ENCODE peak calls at places on chromosomes 13 and 19, in six cellular contexts. U is foreskin fibroblast, S is fibroblast of pulmonary artery, M is fibroblast of the aortic adventitia, A is lower leg skin, H is IMR-90. T is an unnamed sample.

GRCh38 chr19:52170863-52171320 is 529 bp downstream of the ZNF836 start:
- DNase-seq in U (peak; percentile 29), S (no peak), M (no peak), A (peak; percentile 86), H (no peak), T (no peak)

GRCh38 chr19:55115446-55116065 is 1.9 kb downstream of the PPP1R12C start:
- DNase-seq in U (peak; percentile 55), S (peak; percentile 62), M (peak; percentile 74), A (no peak), H (peak; percentile 62), T (no peak)

GRCh38 chr13:37403776-37404497 is 194.6 kb downstream of the POSTN start:
- DNase-seq in U (peak; percentile 75), S (peak; percentile 66), M (peak; percentile 98), A (no peak), H (peak; percentile 92), T (peak; percentile 46)

GRCh38 chr19:54521022-54521859 is 18.6 kb downstream of the LAIR2 start:
- DNase-seq in U (no peak), S (no peak), M (no peak), A (no peak), H (no peak), T (no peak)

GRCh38 chr13:110546933-110547332 is 14.6 kb downstream of the RAB20 start:
- DNase-seq in U (peak; percentile 62), S (peak; percentile 97), M (peak; percentile 90), A (peak; percentile 94), H (peak; percentile 89), T (no peak)

GRCh38 chr19:5067666-5068065 is 98.8 kb downstream of the KDM4B start:
- DNase-seq in U (no peak), S (no peak), M (no peak), A (no peak), H (no peak), T (no peak)

GRCh38 chr13:113327766-113328391 is 30.8 kb downstream of the LAMP1 start:
- DNase-seq in U (no peak), S (no peak), M (no peak), A (no peak), H (no peak), T (no peak)

GRCh38 chr13:99972190-99972731 is 694 bp upstream of the ZIC5 start:
- DNase-seq in U (no peak), S (no peak), M (no peak), A (no peak), H (no peak), T (no peak)

GRCh38 chr13:43058318-43058674 is 34.9 kb downstream of the DNAJC15 start:
- DNase-seq in U (peak; percentile 91), S (peak; percentile 62), M (peak; percentile 80), A (no peak), H (peak; percentile 62), T (no peak)

GRCh38 chr19:19049406-19049805 is 14.4 kb upstream of the SLC25A42 start:
- DNase-seq in U (peak; percentile 46), S (no peak), M (no peak), A (no peak), H (peak; percentile 31), T (no peak)

GRCh38 chr13:99506632-99507031 is 5.4 kb downstream of the TM9SF2 start:
- DNase-seq in U (no peak), S (no peak), M (no peak), A (no peak), H (no peak), T (no peak)

GRCh38 chr13:20161275-20161950 is 561 bp upstream of the GJA3 start:
- DNase-seq in U (peak; percentile 47), S (no peak), M (no peak), A (no peak), H (no peak), T (no peak)

GRCh38 chr13:36666482-36667264 is 7.1 kb upstream of the SERTM1 start:
- DNase-seq in U (no peak), S (no peak), M (no peak), A (no peak), H (no peak), T (no peak)

GRCh38 chr19:7507884-7508283 is 8.0 kb upstream of the ZNF358 start:
- DNase-seq in U (peak; percentile 94), S (peak; percentile 82), M (peak; percentile 80), A (no peak), H (peak; percentile 80), T (no peak)

GRCh38 chr19:38079926-38080380 is 144.1 kb downstream of the DPF1 start:
- DNase-seq in U (peak; percentile 92), S (peak; percentile 84), M (peak; percentile 87), A (no peak), H (peak; percentile 95), T (peak; percentile 65)

GRCh38 chr13:30157616-30157993 is 149.7 kb downstream of the KATNAL1 start:
- DNase-seq in U (no peak), S (no peak), M (no peak), A (no peak), H (no peak), T (no peak)

GRCh38 chr13:110702591-110703526 is 3.1 kb downstream of the CARS2 start:
- DNase-seq in U (peak; percentile 26), S (peak; percentile 14), M (peak; percentile 8), A (peak; percentile 74), H (peak; percentile 62), T (no peak)

GRCh38 chr13:24270639-24271131 is 38.7 kb upstream of the C1QTNF9 start:
- DNase-seq in U (peak; percentile 63), S (peak; percentile 47), M (peak; percentile 61), A (no peak), H (peak; percentile 47), T (peak; percentile 3)

GRCh38 chr19:24032651-24033050 is 54.3 kb upstream of the ZNF254 start:
- DNase-seq in U (no peak), S (no peak), M (no peak), A (peak; percentile 48), H (no peak), T (no peak)
- H3K4me3 ChIP-seq in U (peak overlapping the region; percentile 75), S (peak overlapping the region; percentile 89), M (peak overlapping the region; percentile 93), A (no peak overlapping the region), H (no peak overlapping the region), T (peak overlapping the region; percentile 89)

GRCh38 chr19:47720669-47721068 is 7.4 kb downstream of the EHD2 start:
- DNase-seq in U (no peak), S (no peak), M (no peak), A (no peak), H (no peak), T (no peak)
- H3K4me3 ChIP-seq in U (peak overlapping the region; percentile 42), S (no peak overlapping the region), M (no peak overlapping the region), A (no peak overlapping the region), H (no peak overlapping the region), T (no peak overlapping the region)

DNA sequence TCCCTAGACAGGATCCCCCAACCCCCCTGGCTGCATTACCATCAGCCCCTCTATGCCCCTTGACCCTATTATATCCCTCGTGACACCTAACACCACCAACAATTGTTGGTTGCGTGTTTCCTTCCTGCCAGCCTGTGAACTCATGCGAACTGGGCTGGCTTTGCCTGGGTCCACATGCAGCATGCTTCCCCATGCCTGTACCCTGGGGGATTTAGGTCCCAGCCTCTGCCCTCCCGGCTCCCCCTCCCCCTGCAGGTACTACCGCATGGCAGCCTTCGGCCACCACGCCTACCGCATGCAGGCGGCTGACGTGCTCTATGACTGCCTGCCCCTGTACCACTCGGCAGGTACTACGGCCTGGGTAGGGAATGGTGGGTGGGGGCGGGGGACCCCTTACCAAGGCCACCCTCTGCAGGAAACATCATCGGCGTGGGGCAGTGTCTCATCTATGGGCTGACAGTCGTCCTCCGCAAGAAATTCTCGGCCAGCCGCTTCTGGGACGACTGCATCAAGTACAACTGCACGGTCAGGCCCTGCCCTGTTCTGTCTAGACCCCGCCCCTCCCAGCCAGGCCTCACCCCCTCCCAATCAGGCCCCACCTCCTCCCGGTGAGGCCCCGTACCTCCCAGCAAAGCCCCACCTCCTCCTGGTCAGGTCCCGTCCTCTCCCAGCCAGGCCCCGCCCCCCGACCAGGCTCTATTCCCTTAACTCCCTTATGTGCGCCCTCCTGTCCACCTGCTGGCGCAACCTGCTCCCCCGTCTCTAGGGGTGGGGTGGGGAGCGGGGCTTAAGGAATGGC is 18.5 kb downstream of the SLC27A1 start:
- DNase-seq in U (peak; percentile 36), S (peak; percentile 34), M (no peak), A (peak; percentile 92), H (no peak), T (no peak)
- H3K4me3 ChIP-seq in U (no peak overlapping the region), S (no peak overlapping the region), M (no peak overlapping the region), A (no peak overlapping the region), H (no peak overlapping the region), T (no peak overlapping the region)

GRCh38 chr19:3363841-3364500 is 2.4 kb upstream of the NFIC start:
- DNase-seq in U (peak; percentile 7), S (no peak), M (no peak), A (peak; percentile 87), H (no peak), T (no peak)

GRCh38 chr19:3364501-3364858 is 1.9 kb upstream of the NFIC start:
- DNase-seq in U (peak; percentile 4), S (no peak), M (no peak), A (no peak), H (no peak), T (no peak)

GRCh38 chr19:3361384-3362216 is 4.8 kb upstream of the NFIC start:
- DNase-seq in U (peak; percentile 27), S (no peak), M (no peak), A (peak; percentile 83), H (no peak), T (no peak)

GRCh38 chr19:3360494-3361383 is 5.6 kb upstream of the NFIC start:
- DNase-seq in U (peak; percentile 79), S (no peak), M (no peak), A (peak; percentile 95), H (no peak), T (no peak)

GRCh38 chr19:3362217-3362907 is 4.0 kb upstream of the NFIC start:
- DNase-seq in U (peak; percentile 5), S (no peak), M (no peak), A (peak; percentile 82), H (no peak), T (no peak)
- H3K4me3 ChIP-seq in U (peak overlapping the region; percentile 69), S (no peak overlapping the region), M (peak overlapping the region; percentile 10), A (no peak overlapping the region), H (no peak overlapping the region), T (no peak overlapping the region)

DNA sequence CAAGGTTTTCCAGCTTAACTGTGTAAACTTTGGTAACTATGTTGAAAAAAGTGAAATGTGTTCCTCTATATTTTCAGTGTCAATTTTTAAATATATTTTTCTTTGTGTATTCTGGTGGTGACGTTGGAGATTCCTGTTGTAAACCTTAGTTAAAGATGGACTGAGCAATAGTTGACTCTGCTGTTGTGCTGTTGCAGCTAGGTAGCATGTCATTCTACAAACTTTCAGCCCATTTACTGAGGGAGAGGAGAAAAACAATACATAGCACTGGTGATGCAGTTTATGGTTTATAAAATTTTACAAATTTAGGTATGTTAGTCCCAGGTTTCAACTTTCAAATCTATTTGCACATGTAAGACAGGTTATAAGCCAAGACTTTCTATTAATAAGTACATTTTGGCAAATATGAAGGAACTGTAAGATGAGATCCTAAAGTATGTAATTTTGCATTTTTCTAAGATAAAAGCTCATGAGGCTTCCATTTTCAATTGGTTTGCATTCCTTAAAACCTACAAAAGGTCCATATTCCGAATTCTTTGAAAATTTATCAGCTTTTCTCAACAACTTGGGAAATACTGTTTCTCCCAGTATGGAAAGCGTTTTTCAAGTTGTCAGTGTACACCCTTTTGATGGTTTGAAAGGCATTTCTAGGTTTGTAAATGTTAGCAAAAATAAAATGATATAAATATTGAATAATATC is 1.5 kb downstream of the NDFIP2 start:
- DNase-seq in U (peak; percentile 25), S (no peak), M (peak; percentile 57), A (no peak), H (peak; percentile 35), T (no peak)
- H3K4me3 ChIP-seq in U (peak overlapping the region; percentile 92), S (peak overlapping the region; percentile 91), M (peak overlapping the region; percentile 91), A (no peak overlapping the region), H (peak overlapping the region; percentile 42), T (peak overlapping the region; percentile 88)

DNA sequence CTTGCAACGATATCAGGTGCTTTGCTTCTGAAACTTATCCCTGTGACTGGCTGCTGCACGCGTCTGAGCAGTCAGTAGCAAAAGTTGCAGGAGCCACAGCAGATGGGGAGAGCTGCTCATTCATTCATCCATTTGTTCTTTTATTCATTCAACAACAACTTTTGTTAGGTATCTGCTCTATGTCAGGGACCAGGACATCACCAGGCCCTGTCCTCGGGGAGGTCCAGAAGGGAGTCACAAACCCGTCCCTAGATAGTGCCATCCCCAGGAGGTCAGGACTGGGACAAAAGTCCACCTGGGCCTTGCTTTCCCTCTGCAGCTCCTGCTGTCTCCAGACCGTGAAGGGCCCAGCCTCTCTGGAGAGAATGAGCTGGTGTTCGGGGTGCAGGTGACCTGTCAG is 2.6 kb downstream of the ARHGAP33 start:
- DNase-seq in U (no peak), S (no peak), M (no peak), A (no peak), H (no peak), T (no peak)
- H3K4me3 ChIP-seq in U (no peak overlapping the region), S (no peak overlapping the region), M (no peak overlapping the region), A (no peak overlapping the region), H (no peak overlapping the region), T (no peak overlapping the region)